ENCODE peak calls at places on chromosomes 2 and 18, in four cellular contexts. I is K562, S is HepG2, V is H1. G is an unnamed sample.

GRCh38 chr2:66553370-66553769 is 118.4 kb downstream of the MEIS1 start:
- DNase-seq in V (no peak), I (peak), S (no peak), G (no peak)

GRCh38 chr18:44679912-44680270 is 797 bp upstream of the SETBP1 start:
- DNase-seq in V (peak), S (no peak), I (peak), G (peak)

GRCh38 chr2:99648115-99648850 is 158.5 kb upstream of the REV1 start:
- DNase-seq in I (no peak), V (no peak), S (no peak), G (no peak)

GRCh38 chr18:30568333-30568732 is 474.2 kb downstream of the DSC3 start:
- DNase-seq in I (peak), V (no peak), S (no peak), G (no peak)

GRCh38 chr2:138846216-138846821 is 66.1 kb upstream of the NXPH2 start:
- DNase-seq in S (peak), I (peak), V (no peak), G (peak)

GRCh38 chr2:215654177-215654850 is 218.4 kb upstream of the FN1 start:
- DNase-seq in I (no peak), V (no peak), S (no peak), G (no peak)

GRCh38 chr2:127024769-127025356 is 82.1 kb downstream of the BIN1 start:
- DNase-seq in I (no peak), V (peak), S (no peak), G (peak)

GRCh38 chr18:21298351-21298750 is 56.3 kb downstream of the GREB1L start:
- DNase-seq in I (no peak), S (no peak), V (no peak), G (no peak)

GRCh38 chr2:72579595-72580180 is 246.1 kb downstream of the EXOC6B start:
- DNase-seq in V (no peak), I (peak), S (peak), G (peak)

GRCh38 chr18:26553943-26554342 is 5.6 kb upstream of the KCTD1 start:
- DNase-seq in V (no peak), S (no peak), I (no peak), G (no peak)

GRCh38 chr2:72745679-72746368 is 80.0 kb downstream of the EXOC6B start:
- DNase-seq in I (peak), S (peak), V (no peak), G (peak)

GRCh38 chr2:158112971-158113370 is 11.3 kb downstream of the UPP2 start:
- DNase-seq in V (no peak), I (no peak), S (no peak), G (no peak)

GRCh38 chr18:13823707-13824395 is at the start of gene MC5R:
- DNase-seq in V (peak), S (peak), I (peak), G (peak)

GRCh38 chr18:62617793-62618591 is 95.2 kb downstream of the ZCCHC2 start:
- DNase-seq in I (no peak), S (peak), V (no peak), G (no peak)

GRCh38 chr18:42758851-42759250 is 356.6 kb downstream of the RIT2 start:
- DNase-seq in V (no peak), I (no peak), S (no peak), G (no peak)

GRCh38 chr2:227365833-227366232 is 13.3 kb downstream of the TM4SF20 start:
- DNase-seq in I (no peak), V (no peak), S (no peak), G (no peak)

GRCh38 chr2:130372833-130373807 is 17.3 kb downstream of the PTPN18 start:
- DNase-seq in V (no peak), S (no peak), I (no peak), G (no peak)

GRCh38 chr2:143075711-143076110 is 53.5 kb upstream of the ARHGAP15 start:
- DNase-seq in I (no peak), V (no peak), S (no peak), G (no peak)

GRCh38 chr2:127636248-127637235 is 9.4 kb upstream of the GPR17 start:
- DNase-seq in V (no peak), S (no peak), I (no peak), G (no peak)

GRCh38 chr18:37421349-37422080 is 144.1 kb downstream of the CELF4 start:
- DNase-seq in S (no peak), I (no peak), V (no peak), G (no peak)

GRCh38 chr2:9548506-9548905 is 7.1 kb downstream of the ADAM17 start:
- DNase-seq in I (peak), V (no peak), S (no peak), G (no peak)

GRCh38 chr2:166074011-166074410 is 53.8 kb downstream of the SCN1A start:
- DNase-seq in I (no peak), V (no peak), S (no peak), G (no peak)

GRCh38 chr2:137167651-137168050 is 402.3 kb downstream of the THSD7B start:
- DNase-seq in V (no peak), S (no peak), I (no peak), G (no peak)

GRCh38 chr2:137168564-137168963 is 403.2 kb downstream of the THSD7B start:
- DNase-seq in S (no peak), I (no peak), V (no peak), G (no peak)

GRCh38 chr2:137178955-137179377 is 413.6 kb downstream of the THSD7B start:
- DNase-seq in S (no peak), V (no peak), I (no peak), G (no peak)

GRCh38 chr2:137172162-137172561 is 406.8 kb downstream of the THSD7B start:
- DNase-seq in I (no peak), S (peak), V (no peak), G (no peak)

GRCh38 chr2:137173514-137173913 is 408.2 kb downstream of the THSD7B start:
- DNase-seq in V (no peak), S (peak), I (no peak), G (peak)
- TF ChIP-seq RNF2 in V (no peak), S (no peak), I (no peak), G (no peak)

GRCh38 chr2:237874585-237875161 is 15.2 kb downstream of the RAMP1 start:
- DNase-seq in V (no peak), I (no peak), S (no peak), G (no peak)
- TF ChIP-seq RNF2 in V (no peak), I (no peak), S (no peak), G (no peak)

GRCh38 chr2:32425719-32426141 is 68.9 kb downstream of the BIRC6 start:
- DNase-seq in V (no peak), I (no peak), S (no peak), G (no peak)

GRCh38 chr2:32436150-32436549 is 79.3 kb downstream of the BIRC6 start:
- DNase-seq in I (no peak), S (no peak), V (no peak), G (no peak)

GRCh38 chr2:32427672-32428622 is 71.1 kb downstream of the BIRC6 start:
- DNase-seq in V (no peak), S (no peak), I (peak), G (no peak)

DNA sequence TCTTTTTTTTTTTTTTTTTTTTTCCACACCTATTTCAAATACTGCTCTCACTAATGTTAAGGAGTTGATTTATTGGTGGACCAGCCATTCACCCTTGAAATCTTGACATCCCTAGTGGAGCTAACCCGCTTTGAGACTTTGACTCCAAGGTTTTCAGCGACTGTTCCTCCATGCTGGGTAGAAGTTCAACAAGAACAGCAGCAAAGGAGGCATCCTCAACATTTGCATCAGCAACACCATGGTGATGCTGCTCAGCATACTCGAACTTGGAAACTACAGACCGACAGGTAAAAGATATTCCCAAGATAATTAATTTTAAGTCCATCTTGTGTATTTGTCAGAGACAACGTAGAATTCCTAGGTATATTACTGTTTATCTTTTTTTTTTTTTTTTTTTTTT is 74.0 kb downstream of the BIRC6 start:
- DNase-seq in V (no peak), I (no peak), S (no peak), G (no peak)
- TF ChIP-seq RNF2 in V (no peak), I (no peak), S (no peak), G (no peak)

DNA sequence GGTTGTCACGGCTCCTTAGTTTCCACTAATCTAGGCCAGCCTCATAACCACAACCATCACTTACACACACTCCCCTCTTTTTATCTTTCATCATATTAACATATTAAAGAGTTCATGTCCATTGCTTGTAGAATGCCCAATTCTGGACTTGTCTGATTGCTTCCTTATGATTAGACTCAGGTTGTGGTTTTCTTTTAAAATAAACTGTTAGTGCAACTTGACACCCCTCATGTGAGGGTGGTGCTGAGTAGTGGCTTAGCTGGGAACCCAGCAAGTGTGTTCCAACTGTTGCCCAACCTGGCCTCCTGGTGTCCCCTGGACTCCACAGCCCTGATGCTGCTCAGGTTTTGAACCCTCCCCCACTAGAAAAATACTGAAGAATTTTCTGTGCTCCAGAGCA is 20.1 kb upstream of the CD207 start:
- DNase-seq in S (no peak), I (no peak), V (no peak), G (no peak)
- TF ChIP-seq RNF2 in S (no peak), I (no peak), V (no peak), G (no peak)

GRCh38 chr2:30273574-30273929 is 42.2 kb downstream of the LBH start:
- DNase-seq in S (no peak), V (no peak), I (no peak), G (peak)
- TF ChIP-seq RNF2 in S (no peak), V (no peak), I (no peak), G (no peak)

DNA sequence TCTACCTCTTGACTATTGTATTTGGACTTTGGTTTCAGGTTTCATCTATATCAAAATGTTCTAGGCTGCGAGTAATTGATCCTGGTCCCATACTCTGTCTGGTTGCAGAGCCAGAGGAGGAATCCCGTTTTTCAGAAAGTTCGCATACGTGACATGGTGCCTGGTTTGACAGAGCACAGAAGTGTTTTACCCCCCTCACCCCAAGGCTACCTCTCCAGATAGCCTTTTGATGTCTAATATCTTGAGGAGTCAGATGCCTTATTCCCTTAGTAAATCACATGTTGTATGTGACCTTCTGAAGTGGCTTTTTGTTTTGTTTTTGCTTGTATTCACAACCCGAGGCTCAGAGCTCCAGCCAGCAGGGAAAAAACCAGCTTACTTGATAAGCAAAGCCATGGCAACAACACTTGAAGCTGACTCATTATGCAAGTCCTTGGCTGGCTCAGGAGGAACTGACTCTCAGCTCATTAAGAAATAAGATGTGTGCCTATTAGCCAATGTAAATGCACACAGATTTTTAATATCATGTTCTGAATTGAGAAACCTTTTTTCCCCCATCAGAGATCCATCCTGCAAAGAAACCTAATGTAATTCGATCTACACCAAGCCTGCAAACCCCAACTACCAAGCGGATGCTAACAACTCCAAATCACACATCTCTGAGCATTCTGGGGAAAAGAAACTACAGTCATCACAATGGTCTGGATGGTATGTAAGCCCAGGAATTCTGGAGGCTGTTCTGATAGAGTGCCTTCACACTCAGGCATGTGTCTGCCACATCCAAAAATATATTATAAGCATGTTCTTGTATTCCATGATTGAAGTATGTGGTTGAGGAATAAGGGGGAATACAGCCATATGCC is 41.4 kb downstream of the OXER1 start:
- DNase-seq in V (no peak), I (peak), S (no peak), G (peak)
- TF ChIP-seq RNF2 in V (no peak), I (no peak), S (no peak), G (no peak)

GRCh38 chr2:30690126-30690561 is 117.1 kb downstream of the CAPN13 start:
- DNase-seq in V (peak), S (no peak), I (no peak), G (no peak)

GRCh38 chr2:30691091-30691947 is 115.9 kb downstream of the CAPN13 start:
- DNase-seq in V (peak), I (no peak), S (no peak), G (no peak)

GRCh38 chr2:30686669-30687068 is 120.6 kb downstream of the CAPN13 start:
- DNase-seq in S (no peak), V (peak), I (no peak), G (no peak)

GRCh38 chr2:30689496-30690125 is 117.6 kb downstream of the CAPN13 start:
- DNase-seq in V (peak), I (no peak), S (no peak), G (no peak)

GRCh38 chr2:30688956-30689401 is 118.3 kb downstream of the CAPN13 start:
- DNase-seq in S (no peak), V (peak), I (no peak), G (no peak)
- TF ChIP-seq RNF2 in S (no peak), V (no peak), I (no peak), G (no peak)

DNA sequence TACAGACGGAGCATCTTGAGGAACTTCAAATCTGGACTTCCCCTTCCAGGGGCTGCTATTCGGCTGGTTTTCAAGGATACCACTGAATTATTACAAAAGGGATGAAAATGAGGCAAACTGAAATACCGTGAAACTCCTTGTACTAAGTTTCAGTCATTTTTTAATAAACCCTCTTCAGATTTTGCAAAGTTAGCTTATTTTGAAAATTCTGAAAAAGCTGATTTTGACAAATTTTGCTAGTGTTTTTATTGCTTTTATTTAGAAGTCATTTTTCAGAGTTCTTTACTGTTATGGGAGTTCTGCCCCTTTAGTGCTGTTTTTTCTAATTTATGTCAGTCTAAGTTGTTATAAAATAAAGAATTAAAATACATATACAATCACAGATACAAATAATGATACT is 390.4 kb upstream of the VRK2 start:
- DNase-seq in V (no peak), S (no peak), I (no peak), G (no peak)
- TF ChIP-seq RNF2 in V (no peak), S (no peak), I (no peak), G (no peak)